ENCODE peak calls at places on chromosomes 2 and 18, in seven cellular contexts. O is hepatocyte; T is astrocyte of the hippocampus; E is heart right ventricle; G is stimulated activated CD4-positive, alpha-beta T cell treated with anti-CD3 and anti-CD28 coated beads, Interleukin-1b, Interleukin-23, amount 100 ng/mL, for 24 hours; K is NCI-H510A treated with DMSO at 0.1 percent for 48 hours; U is effector CD4-positive, alpha-beta T cell. A is an unnamed sample.

GRCh38 chr18:79519751-79520472 is 124.2 kb downstream of the NFATC1 start:
- DNase-seq in O (peak), T (peak), E (no peak), G (no peak), K (no peak), U (peak), A (peak)

GRCh38 chr2:177530513-177531039 is 138.0 kb downstream of the AGPS start:
- DNase-seq in O (no peak), T (no peak), E (no peak), G (no peak), K (no peak), U (no peak), A (no peak)

GRCh38 chr18:45663646-45664045 is 48.4 kb downstream of the SLC14A2 start:
- DNase-seq in O (no peak), T (no peak), E (no peak), G (no peak), K (no peak), U (no peak), A (no peak)

GRCh38 chr2:8009010-8009597 is 672.8 kb upstream of the ID2 start:
- DNase-seq in O (no peak), T (no peak), E (no peak), G (no peak), K (no peak), U (no peak), A (no peak)

GRCh38 chr2:234999740-235000425 is 48.1 kb downstream of the SH3BP4 start:
- DNase-seq in O (no peak), T (no peak), E (no peak), G (no peak), K (no peak), U (no peak), A (no peak)

GRCh38 chr2:56128235-56128634 is 55.6 kb upstream of the CCDC85A start:
- DNase-seq in O (no peak), T (no peak), E (no peak), G (no peak), K (no peak), U (no peak), A (no peak)

GRCh38 chr2:30232027-30232800 is 880 bp downstream of the LBH start:
- DNase-seq in O (peak), T (peak), E (peak), G (peak), K (no peak), U (peak), A (peak)

GRCh38 chr2:2294183-2294675 is 36.8 kb downstream of the MYT1L start:
- DNase-seq in O (no peak), T (no peak), E (no peak), G (no peak), K (no peak), U (no peak), A (no peak)

GRCh38 chr2:20615466-20616241 is 35.2 kb downstream of the HS1BP3 start:
- DNase-seq in O (peak), T (no peak), E (peak), G (no peak), K (no peak), U (no peak), A (peak)

GRCh38 chr2:15939556-15939853 is 845 bp upstream of the MYCN start:
- DNase-seq in O (no peak), T (no peak), E (peak), G (no peak), K (no peak), U (peak), A (peak)

GRCh38 chr2:7773362-7773973 is 856.3 kb downstream of the RNF144A start:
- DNase-seq in O (no peak), T (peak), E (no peak), G (no peak), K (no peak), U (no peak), A (no peak)

GRCh38 chr2:168244318-168244717 is 3.1 kb downstream of the STK39 start:
- DNase-seq in O (peak), T (peak), E (no peak), G (peak), K (peak), U (peak), A (no peak)

GRCh38 chr2:191933307-191934105 is 86.6 kb upstream of the CAVIN2 start:
- DNase-seq in O (no peak), T (no peak), E (no peak), G (no peak), K (no peak), U (no peak), A (no peak)

GRCh38 chr2:120428748-120429147 is 82.8 kb downstream of the INHBB start:
- DNase-seq in O (no peak), T (no peak), E (no peak), G (no peak), K (no peak), U (no peak), A (peak)

GRCh38 chr2:214069254-214069653 is 341.6 kb upstream of the VWC2L start:
- DNase-seq in O (peak), T (peak), E (no peak), G (no peak), K (no peak), U (no peak), A (no peak)

GRCh38 chr2:110716959-110717645 is 15.3 kb upstream of the ACOXL start:
- DNase-seq in O (no peak), T (no peak), E (no peak), G (no peak), K (no peak), U (no peak), A (no peak)